ENCODE peak calls at places on chromosomes 12 and 14, in ten cellular contexts. One of them, this sample, is unnamed.

GRCh38 chr14:105413542-105413886 is 6.1 kb upstream of the MTA1 start:
- DNase-seq in WTC11: no peak
- DNase-seq in NCI-H774: no peak
- DNase-seq in stimulated activated CD4-positive, alpha-beta T cell treated with anti-CD3 and anti-CD28 coated beads, TNF-alpha, amount 100 ng/mL, for 1 hour: no peak
- DNase-seq in T-cell: no peak
- DNase-seq in T-helper 1 cell: no peak
- DNase-seq in brain microvascular endothelial cell: no peak
- DNase-seq in left ventricle myocardium inferior: no peak
- DNase-seq in 8988T: no peak
- DNase-seq in ELF-1: no peak
- DNase-seq in this sample: no peak

GRCh38 chr14:39055786-39056474 is 47.1 kb downstream of the SEC23A start:
- DNase-seq in WTC11: no peak
- DNase-seq in NCI-H774: no peak
- DNase-seq in stimulated activated CD4-positive, alpha-beta T cell treated with anti-CD3 and anti-CD28 coated beads, TNF-alpha, amount 100 ng/mL, for 1 hour: no peak
- DNase-seq in T-cell: no peak
- DNase-seq in T-helper 1 cell: no peak
- DNase-seq in brain microvascular endothelial cell: no peak
- DNase-seq in left ventricle myocardium inferior: no peak
- DNase-seq in 8988T: no peak
- DNase-seq in ELF-1: peak; percentile 6
- DNase-seq in this sample: no peak

GRCh38 chr12:114911196-114911595 is 227.2 kb upstream of the TBX3 start:
- DNase-seq in WTC11: no peak
- DNase-seq in NCI-H774: no peak
- DNase-seq in stimulated activated CD4-positive, alpha-beta T cell treated with anti-CD3 and anti-CD28 coated beads, TNF-alpha, amount 100 ng/mL, for 1 hour: no peak
- DNase-seq in T-cell: no peak
- DNase-seq in T-helper 1 cell: no peak
- DNase-seq in brain microvascular endothelial cell: no peak
- DNase-seq in left ventricle myocardium inferior: no peak
- DNase-seq in 8988T: no peak
- DNase-seq in ELF-1: no peak
- DNase-seq in this sample: no peak

GRCh38 chr12:105120551-105120950 is 13.0 kb downstream of the WASHC4 start:
- DNase-seq in WTC11: no peak
- DNase-seq in NCI-H774: no peak
- DNase-seq in stimulated activated CD4-positive, alpha-beta T cell treated with anti-CD3 and anti-CD28 coated beads, TNF-alpha, amount 100 ng/mL, for 1 hour: no peak
- DNase-seq in T-cell: no peak
- DNase-seq in T-helper 1 cell: no peak
- DNase-seq in brain microvascular endothelial cell: peak; percentile 24
- DNase-seq in left ventricle myocardium inferior: no peak
- DNase-seq in 8988T: no peak
- DNase-seq in ELF-1: no peak
- DNase-seq in this sample: no peak

GRCh38 chr14:51424569-51425251 is 184.7 kb downstream of the TMX1 start:
- DNase-seq in WTC11: no peak
- DNase-seq in NCI-H774: no peak
- DNase-seq in stimulated activated CD4-positive, alpha-beta T cell treated with anti-CD3 and anti-CD28 coated beads, TNF-alpha, amount 100 ng/mL, for 1 hour: no peak
- DNase-seq in T-cell: no peak
- DNase-seq in T-helper 1 cell: no peak
- DNase-seq in brain microvascular endothelial cell: peak; percentile 84
- DNase-seq in left ventricle myocardium inferior: peak; percentile 48
- DNase-seq in 8988T: no peak
- DNase-seq in ELF-1: no peak
- DNase-seq in this sample: no peak

GRCh38 chr14:91159182-91159581 is 45.3 kb downstream of the DGLUCY start:
- DNase-seq in WTC11: no peak
- DNase-seq in NCI-H774: no peak
- DNase-seq in stimulated activated CD4-positive, alpha-beta T cell treated with anti-CD3 and anti-CD28 coated beads, TNF-alpha, amount 100 ng/mL, for 1 hour: no peak
- DNase-seq in T-cell: no peak
- DNase-seq in T-helper 1 cell: no peak
- DNase-seq in brain microvascular endothelial cell: no peak
- DNase-seq in left ventricle myocardium inferior: no peak
- DNase-seq in 8988T: no peak
- DNase-seq in ELF-1: no peak
- DNase-seq in this sample: no peak

GRCh38 chr12:41932470-41932991 is 212.1 kb downstream of the GXYLT1 start:
- DNase-seq in WTC11: peak; percentile 61
- DNase-seq in NCI-H774: peak; percentile 97
- DNase-seq in stimulated activated CD4-positive, alpha-beta T cell treated with anti-CD3 and anti-CD28 coated beads, TNF-alpha, amount 100 ng/mL, for 1 hour: no peak
- DNase-seq in T-cell: no peak
- DNase-seq in T-helper 1 cell: no peak
- DNase-seq in brain microvascular endothelial cell: no peak
- DNase-seq in left ventricle myocardium inferior: peak; percentile 82
- DNase-seq in 8988T: peak; percentile 31
- DNase-seq in ELF-1: peak; percentile 86
- DNase-seq in this sample: no peak

GRCh38 chr12:119808441-119808840 is 68.7 kb downstream of the CIT start:
- DNase-seq in WTC11: no peak
- DNase-seq in NCI-H774: no peak
- DNase-seq in stimulated activated CD4-positive, alpha-beta T cell treated with anti-CD3 and anti-CD28 coated beads, TNF-alpha, amount 100 ng/mL, for 1 hour: no peak
- DNase-seq in T-cell: no peak
- DNase-seq in T-helper 1 cell: no peak
- DNase-seq in brain microvascular endothelial cell: no peak
- DNase-seq in left ventricle myocardium inferior: no peak
- DNase-seq in 8988T: no peak
- DNase-seq in ELF-1: no peak
- DNase-seq in this sample: no peak

GRCh38 chr12:25256826-25257225 is 6.1 kb upstream of the KRAS start:
- DNase-seq in WTC11: no peak
- DNase-seq in NCI-H774: no peak
- DNase-seq in stimulated activated CD4-positive, alpha-beta T cell treated with anti-CD3 and anti-CD28 coated beads, TNF-alpha, amount 100 ng/mL, for 1 hour: no peak
- DNase-seq in T-cell: no peak
- DNase-seq in T-helper 1 cell: no peak
- DNase-seq in brain microvascular endothelial cell: no peak
- DNase-seq in left ventricle myocardium inferior: no peak
- DNase-seq in 8988T: no peak
- DNase-seq in ELF-1: peak; percentile 60
- DNase-seq in this sample: no peak

GRCh38 chr12:39272934-39273770 is 169.8 kb downstream of the KIF21A start:
- DNase-seq in WTC11: peak; percentile 27
- DNase-seq in NCI-H774: peak; percentile 35
- DNase-seq in stimulated activated CD4-positive, alpha-beta T cell treated with anti-CD3 and anti-CD28 coated beads, TNF-alpha, amount 100 ng/mL, for 1 hour: no peak
- DNase-seq in T-cell: no peak
- DNase-seq in T-helper 1 cell: no peak
- DNase-seq in brain microvascular endothelial cell: peak; percentile 40
- DNase-seq in left ventricle myocardium inferior: no peak
- DNase-seq in 8988T: no peak
- DNase-seq in ELF-1: peak; percentile 26
- DNase-seq in this sample: no peak

GRCh38 chr12:26271024-26271423 is 75.7 kb downstream of the SSPN start:
- DNase-seq in WTC11: no peak
- DNase-seq in NCI-H774: no peak
- DNase-seq in stimulated activated CD4-positive, alpha-beta T cell treated with anti-CD3 and anti-CD28 coated beads, TNF-alpha, amount 100 ng/mL, for 1 hour: no peak
- DNase-seq in T-cell: no peak
- DNase-seq in T-helper 1 cell: no peak
- DNase-seq in brain microvascular endothelial cell: peak; percentile 71
- DNase-seq in left ventricle myocardium inferior: no peak
- DNase-seq in 8988T: no peak
- DNase-seq in ELF-1: no peak
- DNase-seq in this sample: no peak